ENCODE peak calls at places on chromosomes 7 and 10, in four cellular contexts. F is GM12878, T is K562, V is HepG2. U is an unnamed sample.

GRCh38 chr7:74013539-74014272 is 14.3 kb upstream of the ELN start:
- DNase-seq in F (no peak), T (no peak), V (no peak), U (no peak)

GRCh38 chr10:98373691-98374090 is 41.3 kb downstream of the PYROXD2 start:
- DNase-seq in F (no peak), T (no peak), V (no peak), U (no peak)

GRCh38 chr7:151405588-151405987 is 4.2 kb downstream of the WDR86 start:
- DNase-seq in F (no peak), T (no peak), V (no peak), U (no peak)

GRCh38 chr7:79361214-79361613 is 92.3 kb downstream of the MAGI2 start:
- DNase-seq in F (no peak), T (no peak), V (no peak), U (peak)

GRCh38 chr10:6180480-6181110 is 22.1 kb upstream of the PFKFB3 start:
- DNase-seq in F (no peak), T (no peak), V (no peak), U (no peak)

GRCh38 chr10:81546243-81546642 is 328.8 kb upstream of the NRG3 start:
- DNase-seq in F (no peak), T (no peak), V (no peak), U (no peak)

GRCh38 chr10:20836401-20836800 is 60.7 kb downstream of the NEBL start:
- DNase-seq in F (no peak), T (no peak), V (no peak), U (no peak)

GRCh38 chr10:62554632-62555199 is 180.5 kb downstream of the ZNF365 start:
- DNase-seq in F (no peak), T (peak), V (peak), U (peak)

GRCh38 chr10:102919992-102920736 is 2.1 kb downstream of the CNNM2 start:
- DNase-seq in F (no peak), T (no peak), V (peak), U (peak)

GRCh38 chr10:102917962-102918816 is at the start of gene CNNM2:
- DNase-seq in F (peak), T (peak), V (peak), U (peak)

GRCh38 chr10:102918817-102919236 is 733 bp downstream of the CNNM2 start:
- DNase-seq in F (no peak), T (peak), V (peak), U (peak)

GRCh38 chr10:102917314-102917961 is 656 bp upstream of the CNNM2 start:
- DNase-seq in F (no peak), T (peak), V (peak), U (peak)

GRCh38 chr10:102919237-102919959 is 1.3 kb downstream of the CNNM2 start:
- DNase-seq in F (no peak), T (no peak), V (peak), U (peak)
- TF ChIP-seq EZH2 in F (no peak), T (no peak), V (no peak), U (no peak)

GRCh38 chr10:15469066-15469465 is 98.0 kb upstream of the FAM171A1 start:
- DNase-seq in F (no peak), T (no peak), V (no peak), U (no peak)
- TF ChIP-seq JUNB in F (no peak), T (no peak), V (no peak), U (no peak)

GRCh38 chr7:101179117-101179779 is 845 bp downstream of the NAT16 start:
- DNase-seq in F (no peak), T (peak), V (no peak), U (peak)
- TF ChIP-seq EZH2 in F (no peak), T (no peak), V (no peak), U (no peak)

GRCh38 chr7:137753067-137753466 is 93.7 kb downstream of the DGKI start:
- DNase-seq in F (no peak), T (no peak), V (no peak), U (no peak)
- TF ChIP-seq JUNB in F (no peak), T (no peak), V (no peak), U (no peak)

GRCh38 chr10:35780970-35781642 is 139.0 kb upstream of the FZD8 start:
- DNase-seq in F (no peak), T (no peak), V (no peak), U (no peak)
- TF ChIP-seq EZH2 in F (no peak), T (no peak), V (no peak), U (no peak)